ENCODE peak calls at places on chromosomes 6 and 20, in ten cellular contexts. One of them, this sample, is unnamed.
A peak's percentile ranks its signal among the peaks of the same experiment; 100 is the strongest.

GRCh38 chr6:134936927-134937326 is 13.0 kb downstream of the ALDH8A1 start:
- DNase-seq in stimulated activated CD4-positive, alpha-beta T cell treated with anti-CD3 and anti-CD28 coated beads, Interleukin-12 subunit alpha, Interleukin-12 subunit beta, amount 100 ng/mL, for 24 hours: no peak
- DNase-seq in activated CD4-positive, CD25-positive, alpha-beta regulatory T cell: no peak
- DNase-seq in T-helper 2 cell: no peak
- DNase-seq in thoracic aorta: no peak
- DNase-seq in AG08395: peak; percentile 66
- DNase-seq in immature natural killer cell: no peak
- DNase-seq in EL: peak; percentile 90
- DNase-seq in cardiac fibroblast: peak; percentile 36
- DNase-seq in GOT3: no peak
- DNase-seq in this sample: no peak

GRCh38 chr20:20079102-20079784 is 26.9 kb downstream of the CFAP61 start:
- DNase-seq in immature natural killer cell: no peak
- DNase-seq in activated CD4-positive, CD25-positive, alpha-beta regulatory T cell: no peak
- DNase-seq in cardiac fibroblast: no peak
- DNase-seq in GOT3: no peak
- DNase-seq in AG08395: no peak
- DNase-seq in EL: no peak
- DNase-seq in stimulated activated CD4-positive, alpha-beta T cell treated with anti-CD3 and anti-CD28 coated beads, Interleukin-12 subunit alpha, Interleukin-12 subunit beta, amount 100 ng/mL, for 24 hours: no peak
- DNase-seq in T-helper 2 cell: no peak
- DNase-seq in thoracic aorta: no peak
- DNase-seq in this sample: no peak

GRCh38 chr20:14214046-14214445 is 123.4 kb downstream of the FLRT3 start:
- DNase-seq in GOT3: no peak
- DNase-seq in T-helper 2 cell: no peak
- DNase-seq in thoracic aorta: no peak
- DNase-seq in immature natural killer cell: no peak
- DNase-seq in cardiac fibroblast: no peak
- DNase-seq in AG08395: no peak
- DNase-seq in stimulated activated CD4-positive, alpha-beta T cell treated with anti-CD3 and anti-CD28 coated beads, Interleukin-12 subunit alpha, Interleukin-12 subunit beta, amount 100 ng/mL, for 24 hours: no peak
- DNase-seq in activated CD4-positive, CD25-positive, alpha-beta regulatory T cell: no peak
- DNase-seq in EL: no peak
- DNase-seq in this sample: no peak

GRCh38 chr6:169095153-169095552 is 158.5 kb downstream of the THBS2 start:
- DNase-seq in stimulated activated CD4-positive, alpha-beta T cell treated with anti-CD3 and anti-CD28 coated beads, Interleukin-12 subunit alpha, Interleukin-12 subunit beta, amount 100 ng/mL, for 24 hours: no peak
- DNase-seq in AG08395: no peak
- DNase-seq in EL: no peak
- DNase-seq in cardiac fibroblast: no peak
- DNase-seq in thoracic aorta: no peak
- DNase-seq in immature natural killer cell: no peak
- DNase-seq in GOT3: no peak
- DNase-seq in T-helper 2 cell: no peak
- DNase-seq in activated CD4-positive, CD25-positive, alpha-beta regulatory T cell: no peak
- DNase-seq in this sample: no peak

GRCh38 chr6:30129270-30129669 is 6.7 kb upstream of the TRIM40 start:
- DNase-seq in GOT3: no peak
- DNase-seq in T-helper 2 cell: no peak
- DNase-seq in activated CD4-positive, CD25-positive, alpha-beta regulatory T cell: no peak
- DNase-seq in immature natural killer cell: no peak
- DNase-seq in stimulated activated CD4-positive, alpha-beta T cell treated with anti-CD3 and anti-CD28 coated beads, Interleukin-12 subunit alpha, Interleukin-12 subunit beta, amount 100 ng/mL, for 24 hours: no peak
- DNase-seq in AG08395: no peak
- DNase-seq in EL: no peak
- DNase-seq in thoracic aorta: no peak
- DNase-seq in cardiac fibroblast: no peak
- DNase-seq in this sample: no peak

GRCh38 chr6:47780510-47781356 is 1.1 kb upstream of the OPN5 start:
- DNase-seq in GOT3: no peak
- DNase-seq in AG08395: peak; percentile 61
- DNase-seq in activated CD4-positive, CD25-positive, alpha-beta regulatory T cell: no peak
- DNase-seq in EL: peak; percentile 71
- DNase-seq in immature natural killer cell: peak; percentile 23
- DNase-seq in T-helper 2 cell: peak; percentile 11
- DNase-seq in cardiac fibroblast: peak; percentile 82
- DNase-seq in stimulated activated CD4-positive, alpha-beta T cell treated with anti-CD3 and anti-CD28 coated beads, Interleukin-12 subunit alpha, Interleukin-12 subunit beta, amount 100 ng/mL, for 24 hours: no peak
- DNase-seq in thoracic aorta: no peak
- DNase-seq in this sample: no peak

GRCh38 chr6:31887173-31887572 is 8.4 kb upstream of the SLC44A4 start:
- DNase-seq in T-helper 2 cell: no peak
- DNase-seq in cardiac fibroblast: no peak
- DNase-seq in GOT3: no peak
- DNase-seq in activated CD4-positive, CD25-positive, alpha-beta regulatory T cell: no peak
- DNase-seq in stimulated activated CD4-positive, alpha-beta T cell treated with anti-CD3 and anti-CD28 coated beads, Interleukin-12 subunit alpha, Interleukin-12 subunit beta, amount 100 ng/mL, for 24 hours: no peak
- DNase-seq in immature natural killer cell: no peak
- DNase-seq in thoracic aorta: no peak
- DNase-seq in EL: no peak
- DNase-seq in AG08395: no peak
- DNase-seq in this sample: no peak

GRCh38 chr20:36540551-36541211 is 638 bp upstream of the MYL9 start:
- DNase-seq in AG08395: no peak
- DNase-seq in T-helper 2 cell: no peak
- DNase-seq in thoracic aorta: no peak
- DNase-seq in stimulated activated CD4-positive, alpha-beta T cell treated with anti-CD3 and anti-CD28 coated beads, Interleukin-12 subunit alpha, Interleukin-12 subunit beta, amount 100 ng/mL, for 24 hours: no peak
- DNase-seq in immature natural killer cell: no peak
- DNase-seq in GOT3: no peak
- DNase-seq in EL: no peak
- DNase-seq in activated CD4-positive, CD25-positive, alpha-beta regulatory T cell: no peak
- DNase-seq in cardiac fibroblast: no peak
- DNase-seq in this sample: no peak

GRCh38 chr6:42968126-42968701 is 7.7 kb downstream of the GNMT start:
- DNase-seq in T-helper 2 cell: no peak
- DNase-seq in stimulated activated CD4-positive, alpha-beta T cell treated with anti-CD3 and anti-CD28 coated beads, Interleukin-12 subunit alpha, Interleukin-12 subunit beta, amount 100 ng/mL, for 24 hours: no peak
- DNase-seq in immature natural killer cell: no peak
- DNase-seq in GOT3: no peak
- DNase-seq in cardiac fibroblast: no peak
- DNase-seq in thoracic aorta: no peak
- DNase-seq in AG08395: no peak
- DNase-seq in EL: no peak
- DNase-seq in activated CD4-positive, CD25-positive, alpha-beta regulatory T cell: no peak
- DNase-seq in this sample: no peak

GRCh38 chr6:144283781-144284473 is 1.2 kb upstream of the UTRN start:
- DNase-seq in GOT3: no peak
- DNase-seq in T-helper 2 cell: no peak
- DNase-seq in thoracic aorta: no peak
- DNase-seq in activated CD4-positive, CD25-positive, alpha-beta regulatory T cell: no peak
- DNase-seq in EL: peak; percentile 48
- DNase-seq in immature natural killer cell: no peak
- DNase-seq in stimulated activated CD4-positive, alpha-beta T cell treated with anti-CD3 and anti-CD28 coated beads, Interleukin-12 subunit alpha, Interleukin-12 subunit beta, amount 100 ng/mL, for 24 hours: no peak
- DNase-seq in cardiac fibroblast: peak; percentile 47
- DNase-seq in AG08395: peak; percentile 13
- DNase-seq in this sample: no peak

GRCh38 chr6:41278699-41279405 is 7.6 kb downstream of the TREM1 start:
- DNase-seq in immature natural killer cell: peak; percentile 63
- DNase-seq in activated CD4-positive, CD25-positive, alpha-beta regulatory T cell: no peak
- DNase-seq in cardiac fibroblast: peak; percentile 69
- DNase-seq in stimulated activated CD4-positive, alpha-beta T cell treated with anti-CD3 and anti-CD28 coated beads, Interleukin-12 subunit alpha, Interleukin-12 subunit beta, amount 100 ng/mL, for 24 hours: peak; percentile 57
- DNase-seq in AG08395: no peak
- DNase-seq in GOT3: no peak
- DNase-seq in T-helper 2 cell: peak; percentile 37
- DNase-seq in EL: peak; percentile 48
- DNase-seq in thoracic aorta: no peak
- DNase-seq in this sample: peak; percentile 29

GRCh38 chr20:23446505-23446904 is 6.2 kb downstream of the CST11 start:
- DNase-seq in AG08395: no peak
- DNase-seq in T-helper 2 cell: no peak
- DNase-seq in EL: peak; percentile 41
- DNase-seq in thoracic aorta: no peak
- DNase-seq in activated CD4-positive, CD25-positive, alpha-beta regulatory T cell: peak; percentile 8
- DNase-seq in stimulated activated CD4-positive, alpha-beta T cell treated with anti-CD3 and anti-CD28 coated beads, Interleukin-12 subunit alpha, Interleukin-12 subunit beta, amount 100 ng/mL, for 24 hours: peak; percentile 19
- DNase-seq in GOT3: no peak
- DNase-seq in immature natural killer cell: no peak
- DNase-seq in cardiac fibroblast: peak; percentile 65
- DNase-seq in this sample: no peak

GRCh38 chr20:62123450-62124118 is 1.3 kb downstream of the LSM14B start:
- DNase-seq in T-helper 2 cell: no peak
- DNase-seq in AG08395: no peak
- DNase-seq in EL: peak; percentile 25
- DNase-seq in cardiac fibroblast: peak; percentile 65
- DNase-seq in immature natural killer cell: no peak
- DNase-seq in GOT3: no peak
- DNase-seq in activated CD4-positive, CD25-positive, alpha-beta regulatory T cell: no peak
- DNase-seq in stimulated activated CD4-positive, alpha-beta T cell treated with anti-CD3 and anti-CD28 coated beads, Interleukin-12 subunit alpha, Interleukin-12 subunit beta, amount 100 ng/mL, for 24 hours: no peak
- DNase-seq in thoracic aorta: no peak
- DNase-seq in this sample: no peak

GRCh38 chr20:33408716-33409654 is 7.7 kb upstream of the CDK5RAP1 start:
- DNase-seq in cardiac fibroblast: no peak
- DNase-seq in stimulated activated CD4-positive, alpha-beta T cell treated with anti-CD3 and anti-CD28 coated beads, Interleukin-12 subunit alpha, Interleukin-12 subunit beta, amount 100 ng/mL, for 24 hours: no peak
- DNase-seq in activated CD4-positive, CD25-positive, alpha-beta regulatory T cell: no peak
- DNase-seq in GOT3: no peak
- DNase-seq in thoracic aorta: no peak
- DNase-seq in immature natural killer cell: no peak
- DNase-seq in EL: no peak
- DNase-seq in T-helper 2 cell: peak; percentile 38
- DNase-seq in AG08395: no peak
- DNase-seq in this sample: peak; percentile 39

GRCh38 chr6:9523462-9523861 is 891.4 kb downstream of the TFAP2A start:
- DNase-seq in stimulated activated CD4-positive, alpha-beta T cell treated with anti-CD3 and anti-CD28 coated beads, Interleukin-12 subunit alpha, Interleukin-12 subunit beta, amount 100 ng/mL, for 24 hours: no peak
- DNase-seq in thoracic aorta: no peak
- DNase-seq in immature natural killer cell: no peak
- DNase-seq in activated CD4-positive, CD25-positive, alpha-beta regulatory T cell: no peak
- DNase-seq in GOT3: no peak
- DNase-seq in T-helper 2 cell: no peak
- DNase-seq in cardiac fibroblast: peak; percentile 80
- DNase-seq in EL: peak; percentile 92
- DNase-seq in AG08395: peak; percentile 88
- DNase-seq in this sample: no peak

GRCh38 chr20:5160882-5161281 is 34.1 kb downstream of the CDS2 start:
- DNase-seq in stimulated activated CD4-positive, alpha-beta T cell treated with anti-CD3 and anti-CD28 coated beads, Interleukin-12 subunit alpha, Interleukin-12 subunit beta, amount 100 ng/mL, for 24 hours: no peak
- DNase-seq in AG08395: no peak
- DNase-seq in cardiac fibroblast: peak; percentile 19
- DNase-seq in GOT3: no peak
- DNase-seq in T-helper 2 cell: no peak
- DNase-seq in EL: no peak
- DNase-seq in immature natural killer cell: no peak
- DNase-seq in thoracic aorta: no peak
- DNase-seq in activated CD4-positive, CD25-positive, alpha-beta regulatory T cell: no peak
- DNase-seq in this sample: no peak

GRCh38 chr20:25984933-25985332 is 288.3 kb upstream of the ZNF337 start:
- DNase-seq in immature natural killer cell: peak; percentile 65
- DNase-seq in EL: peak; percentile 55
- DNase-seq in T-helper 2 cell: no peak
- DNase-seq in activated CD4-positive, CD25-positive, alpha-beta regulatory T cell: peak; percentile 8
- DNase-seq in stimulated activated CD4-positive, alpha-beta T cell treated with anti-CD3 and anti-CD28 coated beads, Interleukin-12 subunit alpha, Interleukin-12 subunit beta, amount 100 ng/mL, for 24 hours: peak; percentile 30
- DNase-seq in thoracic aorta: no peak
- DNase-seq in GOT3: peak; percentile 38
- DNase-seq in cardiac fibroblast: peak; percentile 25
- DNase-seq in AG08395: no peak
- DNase-seq in this sample: no peak

GRCh38 chr6:41028618-41029486 is 10.2 kb downstream of the UNC5CL start:
- DNase-seq in immature natural killer cell: peak; percentile 6
- DNase-seq in stimulated activated CD4-positive, alpha-beta T cell treated with anti-CD3 and anti-CD28 coated beads, Interleukin-12 subunit alpha, Interleukin-12 subunit beta, amount 100 ng/mL, for 24 hours: no peak
- DNase-seq in T-helper 2 cell: no peak
- DNase-seq in cardiac fibroblast: no peak
- DNase-seq in activated CD4-positive, CD25-positive, alpha-beta regulatory T cell: no peak
- DNase-seq in AG08395: no peak
- DNase-seq in EL: no peak
- DNase-seq in GOT3: no peak
- DNase-seq in thoracic aorta: no peak
- DNase-seq in this sample: no peak

GRCh38 chr6:104326173-104327001 is 533.3 kb downstream of the HACE1 start:
- DNase-seq in GOT3: peak; percentile 53
- DNase-seq in thoracic aorta: no peak
- DNase-seq in cardiac fibroblast: peak; percentile 90
- DNase-seq in AG08395: peak; percentile 61
- DNase-seq in immature natural killer cell: no peak
- DNase-seq in EL: peak; percentile 65
- DNase-seq in T-helper 2 cell: no peak
- DNase-seq in activated CD4-positive, CD25-positive, alpha-beta regulatory T cell: no peak
- DNase-seq in stimulated activated CD4-positive, alpha-beta T cell treated with anti-CD3 and anti-CD28 coated beads, Interleukin-12 subunit alpha, Interleukin-12 subunit beta, amount 100 ng/mL, for 24 hours: no peak
- DNase-seq in this sample: no peak

GRCh38 chr6:33632603-33633039 is 11.5 kb downstream of the ITPR3 start:
- DNase-seq in T-helper 2 cell: peak; percentile 29
- DNase-seq in stimulated activated CD4-positive, alpha-beta T cell treated with anti-CD3 and anti-CD28 coated beads, Interleukin-12 subunit alpha, Interleukin-12 subunit beta, amount 100 ng/mL, for 24 hours: peak; percentile 45
- DNase-seq in EL: peak; percentile 49
- DNase-seq in immature natural killer cell: peak; percentile 58
- DNase-seq in GOT3: no peak
- DNase-seq in thoracic aorta: no peak
- DNase-seq in cardiac fibroblast: peak; percentile 52
- DNase-seq in activated CD4-positive, CD25-positive, alpha-beta regulatory T cell: no peak
- DNase-seq in AG08395: no peak
- DNase-seq in this sample: peak; percentile 28

GRCh38 chr20:32623667-32624157 is 38.6 kb upstream of the NOL4L start:
- DNase-seq in AG08395: no peak
- DNase-seq in immature natural killer cell: no peak
- DNase-seq in T-helper 2 cell: no peak
- DNase-seq in thoracic aorta: no peak
- DNase-seq in cardiac fibroblast: no peak
- DNase-seq in GOT3: no peak
- DNase-seq in activated CD4-positive, CD25-positive, alpha-beta regulatory T cell: no peak
- DNase-seq in stimulated activated CD4-positive, alpha-beta T cell treated with anti-CD3 and anti-CD28 coated beads, Interleukin-12 subunit alpha, Interleukin-12 subunit beta, amount 100 ng/mL, for 24 hours: no peak
- DNase-seq in EL: no peak
- DNase-seq in this sample: no peak

GRCh38 chr6:43495409-43495941 is 14.7 kb downstream of the LRRC73 start:
- DNase-seq in thoracic aorta: no peak
- DNase-seq in stimulated activated CD4-positive, alpha-beta T cell treated with anti-CD3 and anti-CD28 coated beads, Interleukin-12 subunit alpha, Interleukin-12 subunit beta, amount 100 ng/mL, for 24 hours: no peak
- DNase-seq in T-helper 2 cell: peak; percentile 17
- DNase-seq in cardiac fibroblast: no peak
- DNase-seq in AG08395: peak; percentile 19
- DNase-seq in activated CD4-positive, CD25-positive, alpha-beta regulatory T cell: no peak
- DNase-seq in GOT3: no peak
- DNase-seq in immature natural killer cell: peak; percentile 29
- DNase-seq in EL: peak; percentile 77
- DNase-seq in this sample: no peak

GRCh38 chr20:19431906-19432305 is 219.5 kb downstream of the SLC24A3 start:
- DNase-seq in thoracic aorta: no peak
- DNase-seq in activated CD4-positive, CD25-positive, alpha-beta regulatory T cell: no peak
- DNase-seq in EL: no peak
- DNase-seq in immature natural killer cell: no peak
- DNase-seq in T-helper 2 cell: no peak
- DNase-seq in AG08395: no peak
- DNase-seq in stimulated activated CD4-positive, alpha-beta T cell treated with anti-CD3 and anti-CD28 coated beads, Interleukin-12 subunit alpha, Interleukin-12 subunit beta, amount 100 ng/mL, for 24 hours: no peak
- DNase-seq in cardiac fibroblast: no peak
- DNase-seq in GOT3: no peak
- DNase-seq in this sample: no peak

GRCh38 chr6:26309731-26310142 is 55.3 kb upstream of the BTN3A2 start:
- DNase-seq in thoracic aorta: no peak
- DNase-seq in stimulated activated CD4-positive, alpha-beta T cell treated with anti-CD3 and anti-CD28 coated beads, Interleukin-12 subunit alpha, Interleukin-12 subunit beta, amount 100 ng/mL, for 24 hours: no peak
- DNase-seq in immature natural killer cell: no peak
- DNase-seq in cardiac fibroblast: peak; percentile 92
- DNase-seq in T-helper 2 cell: no peak
- DNase-seq in EL: peak; percentile 92
- DNase-seq in AG08395: no peak
- DNase-seq in activated CD4-positive, CD25-positive, alpha-beta regulatory T cell: no peak
- DNase-seq in GOT3: no peak
- DNase-seq in this sample: no peak

GRCh38 chr20:31966991-31967655 is 828 bp upstream of the XKR7 start:
- DNase-seq in immature natural killer cell: no peak
- DNase-seq in AG08395: no peak
- DNase-seq in GOT3: no peak
- DNase-seq in cardiac fibroblast: no peak
- DNase-seq in activated CD4-positive, CD25-positive, alpha-beta regulatory T cell: no peak
- DNase-seq in EL: no peak
- DNase-seq in thoracic aorta: no peak
- DNase-seq in stimulated activated CD4-positive, alpha-beta T cell treated with anti-CD3 and anti-CD28 coated beads, Interleukin-12 subunit alpha, Interleukin-12 subunit beta, amount 100 ng/mL, for 24 hours: no peak
- DNase-seq in T-helper 2 cell: no peak
- DNase-seq in this sample: no peak

GRCh38 chr20:18007534-18008292 is 38.9 kb downstream of the MGME1 start:
- DNase-seq in EL: no peak
- DNase-seq in activated CD4-positive, CD25-positive, alpha-beta regulatory T cell: no peak
- DNase-seq in immature natural killer cell: no peak
- DNase-seq in AG08395: no peak
- DNase-seq in stimulated activated CD4-positive, alpha-beta T cell treated with anti-CD3 and anti-CD28 coated beads, Interleukin-12 subunit alpha, Interleukin-12 subunit beta, amount 100 ng/mL, for 24 hours: no peak
- DNase-seq in T-helper 2 cell: no peak
- DNase-seq in thoracic aorta: no peak
- DNase-seq in cardiac fibroblast: no peak
- DNase-seq in GOT3: no peak
- DNase-seq in this sample: no peak

GRCh38 chr20:36273414-36274247 is 32.5 kb upstream of the DLGAP4 start:
- DNase-seq in activated CD4-positive, CD25-positive, alpha-beta regulatory T cell: no peak
- DNase-seq in EL: peak; percentile 23
- DNase-seq in immature natural killer cell: no peak
- DNase-seq in T-helper 2 cell: no peak
- DNase-seq in AG08395: peak; percentile 48
- DNase-seq in GOT3: no peak
- DNase-seq in stimulated activated CD4-positive, alpha-beta T cell treated with anti-CD3 and anti-CD28 coated beads, Interleukin-12 subunit alpha, Interleukin-12 subunit beta, amount 100 ng/mL, for 24 hours: no peak
- DNase-seq in cardiac fibroblast: peak; percentile 47
- DNase-seq in thoracic aorta: no peak
- DNase-seq in this sample: no peak

GRCh38 chr6:11317885-11318771 is 85.7 kb upstream of the NEDD9 start:
- DNase-seq in cardiac fibroblast: peak; percentile 100
- DNase-seq in activated CD4-positive, CD25-positive, alpha-beta regulatory T cell: peak; percentile 38
- DNase-seq in stimulated activated CD4-positive, alpha-beta T cell treated with anti-CD3 and anti-CD28 coated beads, Interleukin-12 subunit alpha, Interleukin-12 subunit beta, amount 100 ng/mL, for 24 hours: peak; percentile 53
- DNase-seq in thoracic aorta: peak; percentile 64
- DNase-seq in AG08395: peak; percentile 90
- DNase-seq in immature natural killer cell: peak; percentile 31
- DNase-seq in T-helper 2 cell: peak; percentile 77
- DNase-seq in GOT3: peak; percentile 21
- DNase-seq in EL: peak; percentile 96
- DNase-seq in this sample: no peak